ENCODE peak calls at places on chromosomes 1 and 21, in seven cellular contexts. Z is thoracic aorta; L is GM23338; S is CD8-positive, alpha-beta T cell; W is keratinocyte; R is adrenal gland; X is AG04450. F is an unnamed sample.

GRCh38 chr21:45447821-45448220 is 42.9 kb downstream of the COL18A1 start:
- DNase-seq in W (no peak), S (no peak), L (no peak), Z (no peak), R (no peak), X (no peak), F (no peak)

GRCh38 chr1:153400244-153400643 is 9.4 kb upstream of the S100A8 start:
- DNase-seq in R (no peak), W (no peak), L (peak), X (no peak), S (peak), Z (no peak), F (no peak)

GRCh38 chr1:229370601-229371021 is 27.8 kb upstream of the CCSAP start:
- DNase-seq in R (no peak), Z (no peak), S (no peak), W (no peak), L (no peak), X (no peak), F (no peak)

GRCh38 chr1:156079762-156080597 is 2.3 kb downstream of the MEX3A start:
- DNase-seq in X (no peak), R (no peak), S (no peak), W (no peak), Z (no peak), L (peak), F (no peak)

GRCh38 chr1:54256756-54257155 is 56.8 kb downstream of the MRPL37 start:
- DNase-seq in S (no peak), X (no peak), W (no peak), L (no peak), R (no peak), Z (no peak), F (no peak)

GRCh38 chr1:19414490-19414889 is 70.8 kb downstream of the CAPZB start:
- DNase-seq in S (no peak), Z (no peak), X (no peak), L (no peak), W (no peak), R (no peak), F (no peak)

GRCh38 chr1:230286890-230287269 is 139.3 kb downstream of the PGBD5 start:
- DNase-seq in L (no peak), R (no peak), Z (no peak), W (no peak), S (no peak), X (no peak), F (no peak)

GRCh38 chr1:55233149-55233777 is 18.1 kb upstream of the USP24 start:
- DNase-seq in L (no peak), X (no peak), S (no peak), R (no peak), Z (no peak), W (no peak), F (no peak)

GRCh38 chr1:89808429-89809117 is 12.3 kb upstream of the LRRC8D start:
- DNase-seq in Z (no peak), X (no peak), W (no peak), R (no peak), S (no peak), L (peak), F (no peak)

GRCh38 chr1:15403962-15404580 is 5.6 kb upstream of the EFHD2 start:
- DNase-seq in Z (no peak), R (no peak), W (no peak), S (no peak), X (no peak), L (no peak), F (no peak)

GRCh38 chr21:41318218-41318617 is 1.6 kb downstream of the FAM3B start:
- DNase-seq in R (no peak), L (no peak), Z (no peak), W (no peak), X (no peak), S (no peak), F (no peak)

GRCh38 chr1:193104496-193104905 is 713 bp downstream of the GLRX2 start:
- DNase-seq in L (peak), Z (no peak), X (no peak), W (no peak), R (peak), S (no peak), F (peak)

GRCh38 chr1:29789910-29790247 is 553.6 kb downstream of the PTPRU start:
- DNase-seq in Z (no peak), X (no peak), S (peak), L (no peak), W (no peak), R (no peak), F (no peak)
- H3K27ac ChIP-seq in Z (no peak), X (no peak), S (no peak), L (no peak), W (no peak), R (no peak), F (no peak)

DNA sequence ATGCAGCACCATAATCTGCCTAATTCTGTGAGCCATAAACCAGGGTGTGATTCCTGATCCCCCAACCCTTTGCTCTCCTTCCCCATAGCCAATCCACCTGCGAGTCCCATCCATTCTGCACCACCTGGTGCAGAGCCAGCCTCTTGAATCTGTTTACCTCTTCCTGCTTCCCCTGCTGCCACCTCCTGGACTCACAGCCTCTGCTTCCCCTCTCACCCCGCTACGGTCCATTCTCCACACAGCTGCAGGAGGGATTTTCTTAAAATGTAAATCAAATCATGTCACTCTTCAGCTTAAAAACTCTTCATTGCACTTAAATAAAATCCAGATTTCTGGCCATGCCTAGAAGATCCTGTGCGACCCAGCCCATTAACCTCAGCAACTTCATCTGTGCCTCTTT is 186.7 kb downstream of the FOXD2 start:
- DNase-seq in S (peak), Z (no peak), W (no peak), L (peak), R (no peak), X (no peak), F (peak)
- TF ChIP-seq CTCF in S (no peak), Z (no peak), W (peak), L (peak), R (no peak), X (no peak), F (no peak)

DNA sequence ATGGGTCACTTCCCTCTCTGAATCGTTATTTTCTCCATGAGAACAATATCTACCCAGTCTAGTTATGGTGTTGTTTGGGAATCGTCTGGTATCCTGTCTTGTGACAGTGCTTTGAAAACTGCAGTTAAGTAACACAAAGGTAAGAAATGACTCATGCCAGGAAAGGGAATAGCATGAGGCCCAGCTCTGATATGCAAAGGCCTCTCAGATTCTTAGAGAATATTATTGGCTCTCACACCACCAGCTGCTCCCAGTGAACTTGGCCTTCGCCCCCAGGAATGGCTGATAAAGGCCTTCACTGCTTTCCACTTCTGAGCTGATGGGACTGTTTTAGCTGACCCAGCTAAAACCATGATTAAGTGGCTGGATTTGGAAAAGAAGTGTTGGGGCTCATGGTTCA is 27.1 kb downstream of the NEK2 start:
- DNase-seq in X (no peak), L (no peak), S (no peak), W (no peak), R (peak), Z (no peak), F (peak)
- H3K27ac ChIP-seq in X (no peak), L (no peak), S (no peak), W (peak), R (no peak), Z (no peak), F (no peak)

GRCh38 chr1:13539683-13540082 is 25.9 kb upstream of the LRRC38 start:
- DNase-seq in X (no peak), Z (no peak), S (no peak), L (no peak), R (no peak), W (no peak), F (no peak)
- TF ChIP-seq CTCF in X (no peak), Z (no peak), S (no peak), L (peak), R (no peak), W (no peak), F (no peak)

GRCh38 chr1:244917271-244917670 is 52.9 kb upstream of the HNRNPU start:
- DNase-seq in Z (no peak), L (no peak), R (no peak), S (no peak), X (no peak), W (no peak), F (no peak)
- H3K27ac ChIP-seq in Z (no peak), L (no peak), R (no peak), S (no peak), X (no peak), W (no peak), F (no peak)

DNA sequence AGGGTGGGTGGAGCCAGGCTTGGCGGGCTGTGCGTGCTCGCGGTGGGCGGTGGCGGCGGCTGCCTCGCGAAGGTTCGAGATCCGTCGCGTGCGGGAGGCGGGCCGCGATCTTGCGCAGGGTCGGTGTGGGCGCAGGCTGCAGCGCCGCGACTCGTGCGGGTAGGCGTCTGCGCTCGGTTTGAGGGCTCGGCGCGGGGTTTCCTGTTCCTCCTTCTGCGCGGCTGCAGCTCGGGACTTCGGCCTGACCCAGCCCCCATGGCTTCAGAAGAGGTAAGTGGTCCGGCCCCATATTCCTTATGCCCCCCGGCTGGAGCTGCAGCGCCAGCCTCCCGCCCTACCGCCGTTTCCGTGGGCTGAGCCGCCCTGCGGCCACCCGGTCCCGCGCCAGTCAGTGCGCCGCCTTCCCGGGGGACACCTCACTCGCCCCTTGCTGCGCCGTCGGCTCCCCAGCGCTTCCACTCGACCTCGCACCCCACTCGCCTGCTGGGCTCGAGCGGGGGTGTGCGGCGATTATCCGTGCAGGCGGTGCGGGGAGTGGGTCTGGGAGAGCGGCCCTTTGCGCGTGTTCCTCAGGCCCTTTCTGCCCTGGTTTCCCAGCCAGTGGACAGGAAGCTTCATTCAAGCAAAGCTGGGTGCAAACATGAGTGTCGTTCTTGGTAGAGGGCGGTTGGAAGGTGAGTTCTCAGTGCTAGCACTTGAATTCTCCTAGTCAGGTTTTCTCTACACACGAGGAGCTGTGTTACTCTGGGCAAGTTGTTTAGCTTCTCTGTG is at the start of gene CACYBP:
- DNase-seq in Z (no peak), W (no peak), X (no peak), L (peak), S (no peak), R (peak), F (peak)
- TF ChIP-seq CTCF in Z (no peak), W (no peak), X (peak), L (no peak), S (no peak), R (no peak), F (no peak)

DNA sequence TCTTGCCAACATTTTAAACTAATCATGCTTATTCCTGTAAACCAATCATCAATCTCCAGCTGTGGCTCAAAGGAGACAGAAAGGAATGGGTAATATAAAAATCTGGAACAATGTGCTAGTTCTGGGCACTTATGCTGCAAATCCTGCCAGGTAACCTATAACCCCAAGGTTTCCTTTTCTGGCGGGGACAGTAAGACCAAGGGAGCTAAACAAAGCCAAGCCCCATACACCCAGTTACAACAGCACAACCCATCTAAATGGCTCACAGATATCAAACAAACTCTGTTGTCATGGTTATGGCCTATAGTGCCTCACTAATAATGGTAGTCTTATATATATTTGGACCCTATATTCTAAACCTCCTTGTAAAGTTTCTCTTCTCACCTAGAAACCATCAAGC is 36.9 kb upstream of the CTBS start:
- DNase-seq in W (no peak), L (no peak), S (no peak), R (no peak), X (no peak), Z (no peak), F (no peak)
- H3K27ac ChIP-seq in W (no peak), L (no peak), S (peak), R (no peak), X (no peak), Z (no peak), F (no peak)

GRCh38 chr1:77316966-77317365 is 35.1 kb downstream of the AK5 start:
- DNase-seq in Z (no peak), X (no peak), W (no peak), S (no peak), L (no peak), R (no peak), F (no peak)

GRCh38 chr1:77316006-77316405 is 34.2 kb downstream of the AK5 start:
- DNase-seq in R (no peak), Z (no peak), S (no peak), W (no peak), L (peak), X (no peak), F (no peak)

GRCh38 chr1:77308889-77309621 is 27.2 kb downstream of the AK5 start:
- DNase-seq in L (no peak), X (no peak), R (no peak), W (no peak), Z (no peak), S (peak), F (no peak)

GRCh38 chr1:77319036-77319705 is 37.4 kb downstream of the AK5 start:
- DNase-seq in L (no peak), S (no peak), Z (no peak), X (no peak), W (no peak), R (no peak), F (no peak)

DNA sequence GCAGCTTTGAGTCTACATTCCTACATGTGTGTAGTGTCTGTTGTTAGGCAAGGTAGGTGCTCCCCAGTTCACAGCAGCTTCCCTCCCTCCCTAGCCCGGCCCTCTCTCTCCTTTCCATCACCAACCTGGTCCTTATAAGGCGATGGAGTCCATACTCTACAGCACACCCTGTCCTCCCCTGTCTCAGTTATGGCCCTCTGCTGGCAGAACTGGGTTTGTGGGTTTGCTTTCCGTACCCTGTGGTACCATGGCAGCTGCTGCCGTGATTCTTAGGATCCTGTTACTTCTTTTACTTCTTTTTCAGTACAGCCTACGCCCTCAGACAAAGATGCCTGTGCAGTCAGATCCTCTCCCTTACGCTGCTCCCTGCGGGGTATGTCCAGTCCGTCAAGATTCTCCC is 31.7 kb downstream of the AK5 start:
- DNase-seq in Z (no peak), L (peak), W (no peak), X (no peak), R (peak), S (peak), F (peak)
- TF ChIP-seq CTCF in Z (no peak), L (peak), W (peak), X (peak), R (no peak), S (no peak), F (no peak)

GRCh38 chr21:43348801-43349261 is 78.1 kb downstream of the SIK1 start:
- DNase-seq in R (no peak), Z (no peak), L (no peak), S (no peak), W (no peak), X (no peak), F (no peak)
- H3K27ac ChIP-seq in R (no peak), Z (no peak), L (no peak), S (no peak), W (peak), X (no peak), F (no peak)

DNA sequence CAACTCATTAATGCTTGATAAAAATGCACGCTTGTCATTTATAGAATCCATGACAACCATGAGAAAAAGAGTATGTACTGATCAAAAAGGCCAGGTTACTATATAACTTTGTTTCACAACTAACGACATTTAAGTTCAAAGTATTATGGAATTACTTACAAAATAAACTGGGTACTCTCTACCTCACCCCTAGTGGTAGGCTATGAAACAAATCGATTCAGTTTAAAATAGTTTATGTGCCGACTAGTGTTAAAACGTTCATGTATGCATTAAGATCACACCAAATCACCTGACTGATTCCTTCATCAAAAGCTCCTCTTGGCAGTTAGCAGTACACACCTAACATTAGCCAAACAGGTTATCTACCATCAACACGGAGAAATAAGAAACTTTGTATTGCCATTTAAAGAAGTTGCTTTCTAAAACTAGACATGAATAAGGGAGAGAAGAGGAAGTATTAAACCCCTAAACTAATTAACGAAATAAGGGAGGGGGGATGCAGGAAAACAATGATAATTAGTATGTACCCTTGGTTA is 137.1 kb downstream of the AKT3 start:
- DNase-seq in R (no peak), L (no peak), X (no peak), S (no peak), Z (no peak), W (no peak), F (no peak)
- TF ChIP-seq CTCF in R (no peak), L (no peak), X (peak), S (peak), Z (no peak), W (peak), F (peak)

F was measured in stomach.